ENCODE peak calls at places on chromosomes 6 and 20, in eight cellular contexts. V, W, Z, B, M, G, K and D are unnamed samples.

GRCh38 chr20:54474866-54475265 is 527 bp upstream of the DOK5 start:
- DNase-seq in K (no peak), B (no peak), W (no peak), G (no peak), M (no peak), Z (no peak), V (no peak), D (no peak)

GRCh38 chr6:88166901-88167624 is 916 bp upstream of the CNR1 start:
- DNase-seq in B (no peak), G (peak), Z (no peak), W (no peak), M (no peak), K (no peak), V (no peak), D (no peak)

GRCh38 chr6:37051138-37052026 is 45.9 kb downstream of the FGD2 start:
- DNase-seq in Z (peak), B (peak), G (peak), W (peak), M (peak), K (peak), V (no peak), D (peak)

GRCh38 chr6:34021001-34021838 is 124.7 kb downstream of the GRM4 start:
- DNase-seq in V (no peak), B (no peak), W (peak), G (no peak), Z (no peak), M (no peak), K (no peak), D (no peak)

GRCh38 chr6:75563032-75563431 is 38.6 kb upstream of the SENP6 start:
- DNase-seq in Z (no peak), B (no peak), K (no peak), V (no peak), W (no peak), G (peak), M (no peak), D (peak)

GRCh38 chr6:169845426-169846285 is 94.2 kb downstream of the ERMARD start:
- DNase-seq in W (no peak), V (no peak), Z (no peak), B (no peak), K (no peak), G (no peak), M (no peak), D (no peak)

GRCh38 chr6:137783640-137784198 is 83.3 kb upstream of the TNFAIP3 start:
- DNase-seq in K (no peak), V (no peak), B (no peak), G (no peak), M (no peak), Z (no peak), W (no peak), D (no peak)

GRCh38 chr20:37349517-37350491 is 3.9 kb downstream of the SRC start:
- DNase-seq in W (no peak), M (no peak), V (no peak), K (no peak), Z (peak), G (no peak), B (no peak), D (no peak)

GRCh38 chr6:38436726-38437465 is 202.8 kb downstream of the BTBD9 start:
- DNase-seq in K (no peak), G (no peak), M (no peak), W (no peak), B (no peak), Z (no peak), V (no peak), D (no peak)

GRCh38 chr6:150394053-150394875 is 25.5 kb downstream of the IYD start:
- DNase-seq in M (no peak), W (no peak), V (no peak), K (no peak), B (no peak), G (no peak), Z (no peak), D (no peak)

GRCh38 chr6:46743425-46744158 is 3.1 kb upstream of the ANKRD66 start:
- DNase-seq in Z (no peak), W (no peak), K (no peak), G (no peak), V (no peak), B (no peak), M (no peak), D (no peak)

GRCh38 chr20:6709865-6710595 is 57.5 kb upstream of the BMP2 start:
- DNase-seq in Z (no peak), K (no peak), W (no peak), G (no peak), V (no peak), M (no peak), B (no peak), D (no peak)

GRCh38 chr6:167221408-167222201 is 63.8 kb upstream of the GPR31 start:
- DNase-seq in M (no peak), W (no peak), G (no peak), V (no peak), K (no peak), B (no peak), Z (no peak), D (no peak)

GRCh38 chr6:35160642-35161041 is 19.5 kb upstream of the TCP11 start:
- DNase-seq in W (no peak), M (no peak), K (no peak), G (no peak), B (no peak), V (no peak), Z (no peak), D (no peak)

GRCh38 chr6:168057836-168058235 is 21.2 kb downstream of the FRMD1 start:
- DNase-seq in G (no peak), Z (no peak), V (no peak), M (no peak), K (no peak), B (no peak), W (no peak), D (no peak)

GRCh38 chr6:149111556-149112115 is 205.9 kb upstream of the TAB2 start:
- DNase-seq in Z (no peak), W (no peak), B (no peak), G (peak), V (no peak), K (no peak), M (no peak), D (no peak)

GRCh38 chr20:20729563-20729962 is 17.1 kb upstream of the RALGAPA2 start:
- DNase-seq in V (no peak), M (no peak), W (no peak), B (no peak), K (no peak), G (no peak), Z (no peak), D (no peak)

GRCh38 chr20:38861071-38861401 is 55.5 kb downstream of the PPP1R16B start:
- DNase-seq in B (no peak), K (no peak), G (peak), V (no peak), W (no peak), Z (no peak), M (no peak), D (no peak)

GRCh38 chr6:123662757-123663156 is 26.0 kb upstream of the TRDN start:
- DNase-seq in G (no peak), V (no peak), K (no peak), Z (no peak), M (no peak), W (no peak), B (no peak), D (no peak)

GRCh38 chr6:26128013-26128771 is 41.0 kb downstream of the HFE start:
- DNase-seq in K (no peak), M (no peak), Z (no peak), G (no peak), B (no peak), V (no peak), W (no peak), D (no peak)